ENCODE peak calls at places on chromosomes 6 and 20, in four cellular contexts. E is activated naive CD8-positive, alpha-beta T cell treated with anti-CD3 and anti-CD28 coated beads for 36 hours; C is HEK293T; H is renal cortical epithelial cell. N is an unnamed sample.

GRCh38 chr6:46923476-46923875 is 1.7 kb upstream of the ADGRF5 start:
- DNase-seq in E (no peak), C (no peak), H (no peak), N (no peak)

GRCh38 chr20:31572042-31572700 is 32.9 kb upstream of the ID1 start:
- DNase-seq in E (peak), C (no peak), H (no peak), N (no peak)

GRCh38 chr6:121504227-121504626 is 68.8 kb downstream of the GJA1 start:
- DNase-seq in E (no peak), C (no peak), H (peak), N (no peak)

GRCh38 chr6:125843593-125843992 is 52.8 kb downstream of the NCOA7 start:
- DNase-seq in E (no peak), C (no peak), H (no peak), N (no peak)

GRCh38 chr6:36546958-36547645 is at the start of gene STK38:
- DNase-seq in E (peak), C (peak), H (peak), N (peak)

GRCh38 chr6:38262041-38262440 is 377.7 kb downstream of the BTBD9 start:
- DNase-seq in E (no peak), C (peak), H (peak), N (no peak)

GRCh38 chr20:25579081-25579770 is 6.1 kb downstream of the NINL start:
- DNase-seq in E (no peak), C (no peak), H (no peak), N (no peak)

GRCh38 chr6:44036196-44036595 is 91.1 kb downstream of the MRPL14 start:
- DNase-seq in E (no peak), C (no peak), H (no peak), N (no peak)

GRCh38 chr6:11710968-11711643 is 67.5 kb downstream of the ADTRP start:
- DNase-seq in E (peak), C (no peak), H (no peak), N (no peak)

GRCh38 chr6:110708295-110708965 is 106.8 kb downstream of the CDK19 start:
- DNase-seq in E (no peak), C (no peak), H (peak), N (no peak)

GRCh38 chr6:32807020-32807580 is 9.7 kb downstream of the HLA-DOB start:
- DNase-seq in E (no peak), C (no peak), H (no peak), N (no peak)

GRCh38 chr20:33561981-33562601 is 72.2 kb downstream of the CBFA2T2 start:
- DNase-seq in E (no peak), C (peak), H (peak), N (peak)

N was measured in NCI-H1105.